ENCODE peak calls at places on chromosome 21, in seven cellular contexts. X is astrocyte of the spinal cord; W is activated CD8-positive, alpha-beta T cell treated with anti-CD3 and anti-CD28 coated beads for 36 hours; A is tibial artery; T is KG1; J is stimulated activated naive CD4-positive, alpha-beta T cell; E is SK-N-SH. F is an unnamed sample.

GRCh38 chr21:42486120-42486519 is 9.9 kb downstream of the RSPH1 start:
- DNase-seq in X (no peak), A (no peak), T (no peak), J (no peak), E (no peak), W (no peak), F (no peak)

GRCh38 chr21:29481641-29482040 is 182.9 kb downstream of the BACH1 start:
- DNase-seq in W (no peak), X (peak), J (no peak), A (no peak), E (no peak), T (no peak), F (no peak)

GRCh38 chr21:25461730-25462129 is 145.6 kb downstream of the MRPL39 start:
- DNase-seq in X (peak), W (no peak), A (no peak), E (no peak), J (no peak), T (no peak), F (no peak)

GRCh38 chr21:15976807-15977206 is 247.0 kb downstream of the USP25 start:
- DNase-seq in E (no peak), A (no peak), X (no peak), T (no peak), J (no peak), W (peak), F (no peak)

GRCh38 chr21:39186676-39187075 is 3.4 kb upstream of the PSMG1 start:
- DNase-seq in T (no peak), J (no peak), W (no peak), A (no peak), X (no peak), E (no peak), F (no peak)

GRCh38 chr21:43268086-43268803 is 99.4 kb downstream of the CRYAA start:
- DNase-seq in A (no peak), T (no peak), W (no peak), X (no peak), J (no peak), E (no peak), F (no peak)

GRCh38 chr21:32624726-32625125 is 12.5 kb upstream of the CFAP298 start:
- DNase-seq in X (no peak), E (no peak), T (no peak), J (no peak), W (no peak), A (no peak), F (no peak)

GRCh38 chr21:15401331-15401730 is 328.5 kb upstream of the USP25 start:
- DNase-seq in J (no peak), E (no peak), W (no peak), A (no peak), T (no peak), X (no peak), F (no peak)

GRCh38 chr21:46114963-46115362 is 17.1 kb downstream of the COL6A2 start:
- DNase-seq in J (no peak), E (peak), W (no peak), T (no peak), A (peak), X (no peak), F (no peak)

GRCh38 chr21:28252923-28253322 is 739.8 kb downstream of the LTN1 start:
- DNase-seq in W (no peak), X (no peak), A (no peak), T (no peak), J (no peak), E (no peak), F (no peak)

GRCh38 chr21:46411236-46411635 is 47.5 kb upstream of the DIP2A start:
- DNase-seq in W (no peak), X (no peak), J (no peak), E (no peak), A (no peak), T (no peak), F (no peak)

GRCh38 chr21:36589352-36589971 is 109.5 kb upstream of the SIM2 start:
- DNase-seq in E (peak), J (no peak), T (no peak), X (no peak), A (no peak), W (peak), F (no peak)

GRCh38 chr21:41834252-41834925 is 44.8 kb downstream of the PRDM15 start:
- DNase-seq in X (no peak), W (no peak), T (no peak), E (no peak), J (no peak), A (no peak), F (no peak)

GRCh38 chr21:46551636-46552241 is 53.1 kb downstream of the S100B start:
- DNase-seq in W (peak), E (no peak), A (no peak), J (peak), X (no peak), T (no peak), F (no peak)

GRCh38 chr21:33229776-33230517 is at the start of gene IFNAR2:
- DNase-seq in X (peak), J (peak), T (peak), E (peak), A (peak), W (peak), F (peak)

GRCh38 chr21:32991299-32991850 is 34.4 kb upstream of the OLIG2 start:
- DNase-seq in X (no peak), E (no peak), A (no peak), T (no peak), W (no peak), J (no peak), F (no peak)

GRCh38 chr21:44527983-44528633 is 11.9 kb downstream of the KRTAP10-1 start:
- DNase-seq in W (no peak), A (peak), E (no peak), J (no peak), X (no peak), T (no peak), F (no peak)

GRCh38 chr21:29822064-29822463 is 117.7 kb downstream of the GRIK1 start:
- DNase-seq in W (no peak), E (no peak), J (no peak), T (no peak), X (no peak), A (no peak), F (no peak)

GRCh38 chr21:28758042-28758882 is 234.4 kb downstream of the LTN1 start:
- DNase-seq in X (no peak), W (no peak), T (no peak), J (no peak), E (no peak), A (no peak), F (no peak)

GRCh38 chr21:17532292-17532691 is 19.4 kb downstream of the CXADR start:
- DNase-seq in J (no peak), T (no peak), X (no peak), A (no peak), W (no peak), E (no peak), F (no peak)

GRCh38 chr21:38080888-38081287 is 164.6 kb upstream of the KCNJ6 start:
- DNase-seq in A (no peak), X (no peak), W (no peak), T (no peak), E (no peak), J (no peak), F (no peak)

GRCh38 chr21:34220556-34221195 is 143.1 kb upstream of the KCNE2 start:
- DNase-seq in W (no peak), T (no peak), X (no peak), E (no peak), A (no peak), J (no peak), F (no peak)

GRCh38 chr21:16519012-16519411 is 789.2 kb downstream of the USP25 start:
- DNase-seq in A (no peak), W (no peak), J (no peak), X (no peak), E (no peak), T (no peak), F (no peak)

GRCh38 chr21:29737188-29737587 is 202.6 kb downstream of the GRIK1 start:
- DNase-seq in J (no peak), T (no peak), E (no peak), A (no peak), W (no peak), X (no peak), F (no peak)

GRCh38 chr21:33587792-33588484 is 546 bp downstream of the DONSON start:
- DNase-seq in J (peak), E (no peak), A (no peak), W (peak), T (no peak), X (peak), F (no peak)

GRCh38 chr21:46675595-46676280 is 40.3 kb downstream of the PRMT2 start:
- DNase-seq in W (no peak), T (no peak), E (no peak), A (no peak), X (peak), J (no peak), F (no peak)

GRCh38 chr21:23218667-23219066 is 2220.5 kb downstream of the NCAM2 start:
- DNase-seq in E (no peak), A (no peak), X (no peak), T (no peak), W (no peak), J (no peak), F (no peak)

GRCh38 chr21:42534361-42534900 is 20.8 kb downstream of the SLC37A1 start:
- DNase-seq in J (no peak), T (no peak), A (peak), X (no peak), W (no peak), E (peak), F (no peak)

GRCh38 chr21:17045214-17045835 is 467.5 kb upstream of the CXADR start:
- DNase-seq in T (no peak), E (peak), J (no peak), W (no peak), A (no peak), X (peak), F (no peak)

GRCh38 chr21:25709684-25710265 is 24.9 kb downstream of the ATP5PF start:
- DNase-seq in T (no peak), X (no peak), E (no peak), J (no peak), A (no peak), W (no peak), F (no peak)

GRCh38 chr21:46000731-46001641 is 19.4 kb downstream of the COL6A1 start:
- DNase-seq in X (no peak), A (peak), W (peak), E (no peak), J (no peak), T (no peak), F (no peak)

GRCh38 chr21:15768045-15768601 is 38.3 kb downstream of the USP25 start:
- DNase-seq in W (no peak), A (no peak), X (no peak), J (no peak), T (no peak), E (no peak), F (no peak)

GRCh38 chr21:35859677-35860076 is 200.6 kb downstream of the SETD4 start:
- DNase-seq in X (no peak), J (no peak), T (no peak), E (no peak), W (no peak), A (no peak), F (no peak)

GRCh38 chr21:41932191-41932575 is 21.6 kb downstream of the C2CD2 start:
- DNase-seq in A (no peak), W (no peak), X (peak), T (no peak), E (no peak), J (no peak), F (no peak)

GRCh38 chr21:17925000-17925610 is 105.9 kb upstream of the C21orf91 start:
- DNase-seq in J (peak), W (peak), E (peak), A (no peak), X (peak), T (peak), F (peak)

GRCh38 chr21:43372663-43373386 is 54.1 kb downstream of the SIK1 start:
- DNase-seq in W (no peak), T (no peak), A (no peak), J (no peak), E (no peak), X (no peak), F (no peak)

GRCh38 chr21:26159869-26160268 is 10.7 kb downstream of the APP start:
- DNase-seq in J (no peak), W (no peak), A (no peak), E (no peak), X (no peak), T (no peak), F (no peak)

F was measured in T follicular helper cell.